ENCODE peak calls at places on chromosomes 3 and 15, in six cellular contexts. One of them, this sample, is unnamed.

GRCh38 chr15:89500397-89501270 is 4.3 kb upstream of the RHCG start:
- DNase-seq in H1: no peak
- DNase-seq in SK-N-SH: no peak
- DNase-seq in K562: no peak
- DNase-seq in HCT116: no peak
- DNase-seq in GM12878: no peak
- DNase-seq in this sample: peak

GRCh38 chr3:1214928-1215327 is 122.1 kb downstream of the CNTN6 start:
- DNase-seq in GM12878: no peak
- DNase-seq in HCT116: no peak
- DNase-seq in H1: no peak
- DNase-seq in SK-N-SH: no peak
- DNase-seq in K562: no peak
- DNase-seq in this sample: no peak

GRCh38 chr3:83092521-83093221 is 1331.2 kb upstream of the GBE1 start:
- DNase-seq in SK-N-SH: no peak
- DNase-seq in GM12878: no peak
- DNase-seq in K562: no peak
- DNase-seq in H1: no peak
- DNase-seq in HCT116: no peak
- DNase-seq in this sample: no peak

GRCh38 chr3:23778451-23778850 is 27.3 kb upstream of the UBE2E1 start:
- DNase-seq in GM12878: no peak
- DNase-seq in H1: no peak
- DNase-seq in K562: no peak
- DNase-seq in SK-N-SH: no peak
- DNase-seq in HCT116: no peak
- DNase-seq in this sample: no peak

GRCh38 chr15:69472046-69472445 is 19.4 kb downstream of the RPLP1 start:
- DNase-seq in K562: no peak
- DNase-seq in GM12878: no peak
- DNase-seq in H1: no peak
- DNase-seq in SK-N-SH: no peak
- DNase-seq in HCT116: no peak
- DNase-seq in this sample: no peak

GRCh38 chr15:39583586-39584265 is 2.8 kb downstream of the THBS1 start:
- DNase-seq in K562: peak
- DNase-seq in GM12878: no peak
- DNase-seq in SK-N-SH: peak
- DNase-seq in H1: no peak
- DNase-seq in HCT116: no peak
- DNase-seq in this sample: peak

GRCh38 chr3:11384074-11384473 is 111.9 kb downstream of the ATG7 start:
- DNase-seq in HCT116: no peak
- DNase-seq in GM12878: no peak
- DNase-seq in K562: no peak
- DNase-seq in SK-N-SH: no peak
- DNase-seq in H1: no peak
- DNase-seq in this sample: no peak

GRCh38 chr3:108132727-108133373 is 42.0 kb upstream of the CD47 start:
- DNase-seq in K562: no peak
- DNase-seq in HCT116: peak
- DNase-seq in GM12878: no peak
- DNase-seq in SK-N-SH: no peak
- DNase-seq in H1: no peak
- DNase-seq in this sample: no peak

GRCh38 chr3:111744611-111745010 is 114.5 kb upstream of the PHLDB2 start:
- DNase-seq in SK-N-SH: no peak
- DNase-seq in K562: no peak
- DNase-seq in H1: no peak
- DNase-seq in HCT116: no peak
- DNase-seq in GM12878: no peak
- DNase-seq in this sample: no peak

GRCh38 chr15:93165737-93166136 is 76.7 kb upstream of the RGMA start:
- DNase-seq in HCT116: no peak
- DNase-seq in H1: no peak
- DNase-seq in GM12878: no peak
- DNase-seq in SK-N-SH: no peak
- DNase-seq in K562: no peak
- DNase-seq in this sample: no peak

GRCh38 chr15:74917676-74918075 is 11.0 kb upstream of the FAM219B start:
- DNase-seq in SK-N-SH: no peak
- DNase-seq in H1: no peak
- DNase-seq in K562: no peak
- DNase-seq in GM12878: no peak
- DNase-seq in HCT116: no peak
- DNase-seq in this sample: no peak

GRCh38 chr15:67836477-67836876 is 3.4 kb downstream of the RNU6-1 start:
- DNase-seq in GM12878: no peak
- DNase-seq in HCT116: no peak
- DNase-seq in SK-N-SH: peak
- DNase-seq in K562: peak
- DNase-seq in H1: no peak
- DNase-seq in this sample: peak

GRCh38 chr3:120710359-120710758 is 28.3 kb upstream of the HGD start:
- DNase-seq in GM12878: no peak
- DNase-seq in SK-N-SH: no peak
- DNase-seq in HCT116: no peak
- DNase-seq in K562: no peak
- DNase-seq in H1: no peak
- DNase-seq in this sample: peak

GRCh38 chr3:16059700-16060357 is 114.7 kb upstream of the GALNT15 start:
- DNase-seq in HCT116: peak
- DNase-seq in SK-N-SH: no peak
- DNase-seq in K562: no peak
- DNase-seq in GM12878: no peak
- DNase-seq in H1: no peak
- DNase-seq in this sample: no peak

GRCh38 chr3:27200721-27201434 is 168.3 kb downstream of the NEK10 start:
- DNase-seq in K562: no peak
- DNase-seq in SK-N-SH: no peak
- DNase-seq in H1: no peak
- DNase-seq in GM12878: no peak
- DNase-seq in HCT116: no peak
- DNase-seq in this sample: no peak

GRCh38 chr3:67619966-67620365 is 34.4 kb downstream of the SUCLG2 start:
- DNase-seq in SK-N-SH: no peak
- DNase-seq in GM12878: no peak
- DNase-seq in HCT116: no peak
- DNase-seq in H1: no peak
- DNase-seq in K562: no peak
- DNase-seq in this sample: no peak

GRCh38 chr3:32501785-32502088 is 915 bp downstream of the CMTM6 start:
- DNase-seq in K562: no peak
- DNase-seq in HCT116: no peak
- DNase-seq in GM12878: no peak
- DNase-seq in H1: no peak
- DNase-seq in SK-N-SH: no peak
- DNase-seq in this sample: no peak

GRCh38 chr3:16884084-16884747 is 539 bp upstream of the PLCL2 start:
- DNase-seq in HCT116: no peak
- DNase-seq in GM12878: no peak
- DNase-seq in H1: no peak
- DNase-seq in SK-N-SH: peak
- DNase-seq in K562: peak
- DNase-seq in this sample: no peak

GRCh38 chr3:7504886-7505775 is 644.2 kb downstream of the GRM7 start:
- DNase-seq in H1: no peak
- DNase-seq in GM12878: no peak
- DNase-seq in SK-N-SH: no peak
- DNase-seq in K562: no peak
- DNase-seq in HCT116: peak
- DNase-seq in this sample: no peak

GRCh38 chr15:34373951-34374350 is 7.0 kb upstream of the LPCAT4 start:
- DNase-seq in SK-N-SH: no peak
- DNase-seq in K562: no peak
- DNase-seq in GM12878: no peak
- DNase-seq in HCT116: no peak
- DNase-seq in H1: no peak
- DNase-seq in this sample: no peak

DNA sequence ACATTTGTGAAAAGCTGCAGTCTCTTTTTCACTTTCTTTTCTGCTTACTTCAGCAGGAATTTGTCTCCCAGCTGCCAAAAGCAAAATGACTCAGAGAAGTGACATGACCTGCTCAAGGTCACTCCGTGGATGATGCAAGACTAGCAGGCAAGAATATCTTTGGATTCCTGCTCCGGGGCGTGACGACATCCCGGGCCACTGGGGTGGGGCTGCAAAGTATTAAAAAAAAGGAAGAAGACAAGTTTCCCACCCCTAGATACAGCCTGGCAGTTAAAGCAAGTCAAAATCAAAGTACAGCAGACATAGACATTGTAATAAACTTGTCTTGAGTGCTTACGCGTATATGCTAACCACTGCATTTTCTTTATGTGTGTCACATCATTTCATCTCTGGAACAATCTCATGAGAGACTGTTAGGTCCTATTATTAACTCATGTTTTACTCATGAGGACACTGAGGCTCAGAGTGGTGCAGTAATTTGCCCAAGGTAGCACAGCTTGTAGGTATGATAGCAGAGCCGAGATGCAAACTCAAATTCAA is 485.2 kb upstream of the PROK2 start:
- DNase-seq in SK-N-SH: no peak
- DNase-seq in GM12878: no peak
- DNase-seq in K562: peak
- DNase-seq in H1: no peak
- DNase-seq in HCT116: peak
- DNase-seq in this sample: no peak
- TF ChIP-seq JUND in SK-N-SH: peak
- TF ChIP-seq JUND in GM12878: no peak
- TF ChIP-seq JUND in K562: peak
- TF ChIP-seq JUND in H1: peak
- TF ChIP-seq JUND in HCT116: peak
- TF ChIP-seq JUND in this sample: no peak

GRCh38 chr3:46669191-46669999 is 24.1 kb downstream of the ALS2CL start:
- DNase-seq in HCT116: no peak
- DNase-seq in H1: no peak
- DNase-seq in GM12878: no peak
- DNase-seq in SK-N-SH: peak
- DNase-seq in K562: no peak
- DNase-seq in this sample: no peak
- TF ChIP-seq JUND in HCT116: no peak
- TF ChIP-seq JUND in H1: no peak
- TF ChIP-seq JUND in GM12878: no peak
- TF ChIP-seq JUND in SK-N-SH: no peak
- TF ChIP-seq JUND in K562: no peak
- TF ChIP-seq JUND in this sample: no peak

GRCh38 chr15:71725215-71725955 is 85.0 kb upstream of the NR2E3 start:
- DNase-seq in K562: no peak
- DNase-seq in H1: no peak
- DNase-seq in SK-N-SH: no peak
- DNase-seq in GM12878: no peak
- DNase-seq in HCT116: no peak
- DNase-seq in this sample: no peak
- TF ChIP-seq JUND in K562: no peak
- TF ChIP-seq JUND in H1: no peak
- TF ChIP-seq JUND in SK-N-SH: peak
- TF ChIP-seq JUND in GM12878: no peak
- TF ChIP-seq JUND in HCT116: no peak
- TF ChIP-seq JUND in this sample: no peak

DNA sequence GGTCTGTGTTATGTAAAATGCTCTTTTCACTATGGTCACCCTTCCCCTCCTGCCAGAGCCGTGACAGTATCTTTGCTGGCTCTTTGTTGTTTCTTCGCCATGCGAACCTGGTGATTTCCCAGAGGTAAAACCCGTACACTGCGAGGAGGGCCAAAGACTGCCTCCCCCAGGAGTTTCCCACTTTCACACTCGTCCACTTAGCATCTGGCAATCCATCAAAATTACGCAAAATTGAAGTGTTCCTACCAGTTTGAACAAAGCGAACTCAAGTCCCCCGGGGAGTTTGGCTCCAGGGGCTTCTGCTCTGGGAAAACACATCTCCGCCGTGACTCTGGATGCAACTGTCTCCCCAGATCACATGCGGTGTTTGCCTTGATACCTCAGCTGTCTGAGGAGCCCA is 239.9 kb downstream of the FAM43A start:
- DNase-seq in HCT116: no peak
- DNase-seq in H1: no peak
- DNase-seq in K562: no peak
- DNase-seq in SK-N-SH: no peak
- DNase-seq in GM12878: no peak
- DNase-seq in this sample: no peak
- TF ChIP-seq JUND in HCT116: no peak
- TF ChIP-seq JUND in H1: no peak
- TF ChIP-seq JUND in K562: no peak
- TF ChIP-seq JUND in SK-N-SH: no peak
- TF ChIP-seq JUND in GM12878: no peak
- TF ChIP-seq JUND in this sample: no peak

DNA sequence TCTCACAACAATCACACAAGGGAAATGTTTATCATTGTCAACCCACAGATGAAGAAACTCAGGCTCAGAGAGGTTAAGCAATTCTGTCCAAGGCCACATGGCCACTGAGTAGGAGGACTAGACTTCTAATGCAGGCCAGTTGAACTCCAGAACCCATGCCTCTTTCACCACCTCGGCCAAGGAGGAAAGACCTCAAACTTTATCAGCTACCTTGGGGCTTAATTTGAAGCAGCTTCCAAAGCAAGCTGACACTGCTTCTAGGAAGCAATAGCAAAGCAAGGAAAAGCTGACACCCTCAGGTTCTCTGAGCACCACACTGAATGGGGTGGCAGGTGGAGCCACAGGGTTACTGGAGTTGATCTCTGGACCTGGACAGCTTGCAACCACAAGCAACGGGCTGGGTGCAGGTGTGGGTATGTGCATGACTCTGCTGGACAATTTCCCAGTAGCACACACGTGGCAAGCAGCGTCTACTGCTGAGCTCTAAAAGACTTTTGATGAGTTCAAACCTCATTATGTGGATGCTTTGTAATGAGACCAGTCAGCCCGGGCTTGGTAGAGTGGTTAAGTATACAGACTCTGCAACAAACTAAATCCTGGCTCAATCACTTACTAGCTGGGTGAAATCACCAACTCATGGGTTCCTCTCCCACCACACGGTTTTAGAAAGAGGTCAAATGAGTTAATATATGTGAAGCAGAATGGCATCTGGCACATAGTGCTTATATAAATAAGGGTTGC is 23.1 kb downstream of the CCNL1 start:
- DNase-seq in HCT116: no peak
- DNase-seq in SK-N-SH: no peak
- DNase-seq in K562: no peak
- DNase-seq in H1: no peak
- DNase-seq in GM12878: no peak
- DNase-seq in this sample: no peak
- TF ChIP-seq JUND in HCT116: no peak
- TF ChIP-seq JUND in SK-N-SH: no peak
- TF ChIP-seq JUND in K562: no peak
- TF ChIP-seq JUND in H1: no peak
- TF ChIP-seq JUND in GM12878: no peak
- TF ChIP-seq JUND in this sample: no peak